ENCODE peak calls at places on chromosomes 1 and 21, in six cellular contexts. Y is transverse colon, P is IMR-90, M is spleen, A is neural progenitor cell, G is H9. C is an unnamed sample.

GRCh38 chr1:201696217-201696761 is 132.7 kb upstream of the IPO9 start:
- DNase-seq in Y (peak; percentile 55), P (peak; percentile 93), M (no peak), A (no peak), G (no peak), C (no peak)

GRCh38 chr1:234214129-234214910 is 158.9 kb upstream of the COA6 start:
- DNase-seq in Y (peak; percentile 14), P (peak; percentile 7), M (peak; percentile 85), A (peak; percentile 66), G (peak; percentile 63), C (peak; percentile 1)

GRCh38 chr1:42211224-42211623 is 46.7 kb upstream of the GUCA2A start:
- DNase-seq in Y (no peak), P (peak; percentile 69), M (no peak), A (no peak), G (no peak), C (no peak)

GRCh38 chr1:44072204-44072603 is 40.9 kb upstream of the SLC6A9 start:
- DNase-seq in Y (no peak), P (peak; percentile 98), M (no peak), A (no peak), G (no peak), C (no peak)

GRCh38 chr1:194159941-194160340 is 973.5 kb upstream of the B3GALT2 start:
- DNase-seq in Y (no peak), P (peak; percentile 10), M (no peak), A (no peak), G (no peak), C (no peak)

GRCh38 chr1:111399792-111400610 is 27.5 kb downstream of the OVGP1 start:
- DNase-seq in Y (peak; percentile 38), P (peak; percentile 55), M (no peak), A (peak; percentile 67), G (no peak), C (peak; percentile 56)

GRCh38 chr1:193019442-193020026 is 39.6 kb downstream of the UCHL5 start:
- DNase-seq in Y (no peak), P (peak; percentile 64), M (no peak), A (peak; percentile 61), G (no peak), C (peak; percentile 77)

GRCh38 chr1:233675893-233676292 is 62.0 kb downstream of the KCNK1 start:
- DNase-seq in Y (no peak), P (no peak), M (no peak), A (no peak), G (no peak), C (no peak)

GRCh38 chr1:54165146-54165545 is 12.3 kb upstream of the CDCP2 start:
- DNase-seq in Y (no peak), P (no peak), M (peak; percentile 54), A (no peak), G (peak; percentile 27), C (no peak)

GRCh38 chr1:160282807-160283206 is 2.1 kb downstream of the PEX19 start:
- DNase-seq in Y (no peak), P (no peak), M (no peak), A (peak; percentile 24), G (no peak), C (no peak)

GRCh38 chr1:160416369-160416768 is 16.0 kb downstream of the VANGL2 start:
- DNase-seq in Y (no peak), P (peak; percentile 31), M (no peak), A (peak; percentile 63), G (peak; percentile 71), C (peak; percentile 50)

GRCh38 chr21:46634966-46635323 is 529 bp upstream of the PRMT2 start:
- DNase-seq in Y (no peak), P (peak; percentile 87), M (no peak), A (peak; percentile 86), G (no peak), C (peak; percentile 56)

GRCh38 chr1:34361781-34362357 is 185.2 kb downstream of the C1orf94 start:
- DNase-seq in Y (no peak), P (no peak), M (no peak), A (no peak), G (peak; percentile 1), C (no peak)

GRCh38 chr1:154988053-154988954 is 5.1 kb upstream of the LENEP start:
- DNase-seq in Y (no peak), P (no peak), M (peak; percentile 64), A (no peak), G (no peak), C (no peak)

GRCh38 chr1:156154317-156154749 is 948 bp downstream of the SEMA4A start:
- DNase-seq in Y (peak; percentile 63), P (no peak), M (peak; percentile 95), A (no peak), G (no peak), C (no peak)

GRCh38 chr1:88519156-88519555 is 164.9 kb upstream of the PKN2 start:
- DNase-seq in Y (no peak), P (peak; percentile 49), M (no peak), A (peak; percentile 4), G (no peak), C (peak; percentile 23)

GRCh38 chr1:13583592-13583963 is at the start of gene PDPN:
- DNase-seq in Y (peak; percentile 18), P (no peak), M (no peak), A (peak; percentile 86), G (peak; percentile 87), C (no peak)

GRCh38 chr1:26408604-26409003 is 2.0 kb upstream of the LIN28A start:
- DNase-seq in Y (peak; percentile 69), P (peak; percentile 71), M (peak; percentile 85), A (peak; percentile 92), G (peak; percentile 89), C (peak; percentile 56)

GRCh38 chr1:26403656-26404055 is 7.0 kb upstream of the LIN28A start:
- DNase-seq in Y (no peak), P (no peak), M (no peak), A (peak; percentile 62), G (no peak), C (no peak)

GRCh38 chr1:26405281-26405915 is 5.2 kb upstream of the LIN28A start:
- DNase-seq in Y (no peak), P (peak; percentile 70), M (no peak), A (no peak), G (no peak), C (no peak)

GRCh38 chr1:26401891-26402290 is 8.7 kb upstream of the LIN28A start:
- DNase-seq in Y (no peak), P (no peak), M (no peak), A (no peak), G (no peak), C (no peak)

DNA sequence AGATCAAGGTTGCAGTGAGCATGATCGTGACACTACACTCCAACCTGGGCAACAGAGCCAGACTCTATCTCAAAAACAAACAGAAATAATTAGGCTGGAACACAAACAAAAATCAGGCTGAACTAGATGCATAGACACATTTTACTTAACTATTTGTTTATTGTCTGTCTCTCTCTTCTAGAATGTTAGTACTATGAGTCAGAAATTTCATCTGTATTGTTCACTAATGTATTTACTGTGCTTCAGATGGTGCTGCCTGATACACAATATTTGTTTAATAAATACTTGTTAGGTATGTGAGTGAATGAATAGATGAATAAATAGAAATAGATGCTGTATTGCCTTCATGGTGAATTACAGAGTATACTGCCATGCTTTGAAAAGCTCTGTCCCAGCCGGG is 6.0 kb upstream of the LIN28A start:
- DNase-seq in Y (no peak), P (peak; percentile 31), M (no peak), A (no peak), G (no peak), C (no peak)
- H3K27ac ChIP-seq in Y (no peak overlapping the region), P (no peak overlapping the region), M (no peak overlapping the region), A (no peak overlapping the region), G (no peak overlapping the region), C (no peak overlapping the region)

GRCh38 chr1:2785631-2786328 is 15.7 kb downstream of the TTC34 start:
- DNase-seq in Y (no peak), P (no peak), M (peak; percentile 64), A (no peak), G (no peak), C (no peak)
- H3K27me3 ChIP-seq in Y (peaks cover 47% of the 10 kb centered on the region), P (no peaks in the 10 kb centered on the region), M (peaks cover 57% of the 10 kb centered on the region), A (no peaks in the 10 kb centered on the region), G (no peaks in the 10 kb centered on the region), C (peaks cover 5% of the 10 kb centered on the region)

GRCh38 chr1:64896546-64896945 is 69.8 kb downstream of the JAK1 start:
- DNase-seq in Y (no peak), P (no peak), M (no peak), A (no peak), G (no peak), C (no peak)
- H3K4me1 ChIP-seq in Y (peaks cover 72% of the 10 kb centered on the region), P (peaks cover 15% of the 10 kb centered on the region), M (peaks cover 69% of the 10 kb centered on the region), A (peaks cover 7% of the 10 kb centered on the region), G (peaks cover 9% of the 10 kb centered on the region), C (peaks cover 31% of the 10 kb centered on the region)

GRCh38 chr1:203860396-203860951 is 925 bp upstream of the SNRPE start:
- DNase-seq in Y (peak; percentile 62), P (peak; percentile 10), M (no peak), A (peak; percentile 20), G (peak; percentile 34), C (peak; percentile 95)
- H3K27ac ChIP-seq in Y (peak overlapping the region; percentile 83), P (no peak overlapping the region), M (no peak overlapping the region), A (no peak overlapping the region), G (no peak overlapping the region), C (peak overlapping the region; percentile 97)

GRCh38 chr1:170669036-170669435 is 5.1 kb downstream of the PRRX1 start:
- DNase-seq in Y (no peak), P (no peak), M (no peak), A (peak; percentile 19), G (no peak), C (no peak)
- H3K27me3 ChIP-seq in Y (peaks cover 90% of the 10 kb centered on the region), P (no peaks in the 10 kb centered on the region), M (peaks cover 87% of the 10 kb centered on the region), A (peaks cover 100% of the 10 kb centered on the region), G (peaks cover 72% of the 10 kb centered on the region), C (peaks cover 45% of the 10 kb centered on the region)

GRCh38 chr21:29350246-29350779 is 51.6 kb downstream of the BACH1 start:
- DNase-seq in Y (no peak), P (peak; percentile 40), M (no peak), A (no peak), G (no peak), C (peak; percentile 51)
- H3K4me1 ChIP-seq in Y (peaks cover 18% of the 10 kb centered on the region), P (peaks cover 36% of the 10 kb centered on the region), M (peaks cover 9% of the 10 kb centered on the region), A (no peaks in the 10 kb centered on the region), G (no peaks in the 10 kb centered on the region), C (peaks cover 7% of the 10 kb centered on the region)

GRCh38 chr1:225658041-225658440 is 5.1 kb upstream of the ENAH start:
- DNase-seq in Y (no peak), P (peak; percentile 56), M (no peak), A (no peak), G (no peak), C (no peak)

GRCh38 chr1:225654688-225655508 is 2.0 kb upstream of the ENAH start:
- DNase-seq in Y (no peak), P (no peak), M (no peak), A (no peak), G (no peak), C (no peak)

GRCh38 chr1:225655509-225656258 is 2.8 kb upstream of the ENAH start:
- DNase-seq in Y (peak; percentile 40), P (peak; percentile 98), M (no peak), A (peak; percentile 4), G (no peak), C (peak; percentile 14)

GRCh38 chr1:225660544-225660946 is 7.6 kb upstream of the ENAH start:
- DNase-seq in Y (no peak), P (no peak), M (no peak), A (no peak), G (no peak), C (no peak)

DNA sequence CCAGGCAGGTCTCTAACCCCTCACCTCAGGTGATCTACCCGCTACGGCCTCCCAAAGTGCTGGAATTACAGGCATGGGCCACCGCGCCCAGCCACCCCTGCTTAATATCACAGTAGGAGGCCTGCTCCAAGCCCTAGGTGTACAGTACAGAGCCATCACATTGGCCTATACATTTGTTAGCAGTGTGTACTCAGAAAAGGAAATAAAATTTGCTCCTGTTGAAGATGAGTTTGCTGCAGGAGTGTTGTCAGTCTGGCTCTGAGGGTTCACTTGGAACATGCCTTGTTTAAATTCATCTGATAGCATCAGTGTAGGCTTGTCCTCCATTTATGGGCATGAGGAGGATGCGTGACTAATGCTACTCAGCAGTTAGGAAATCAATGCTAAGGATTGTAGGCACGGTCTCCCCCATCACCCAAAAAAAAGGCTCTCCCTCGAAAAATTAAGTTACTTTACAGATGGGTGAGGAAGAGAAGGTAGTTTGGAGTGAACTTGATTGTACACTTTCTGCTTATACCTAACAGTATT is 4.6 kb upstream of the ENAH start:
- DNase-seq in Y (no peak), P (peak; percentile 89), M (no peak), A (no peak), G (no peak), C (no peak)
- H3K27ac ChIP-seq in Y (peak overlapping the region; percentile 91), P (peak overlapping the region; percentile 93), M (no peak overlapping the region), A (no peak overlapping the region), G (no peak overlapping the region), C (peak overlapping the region; percentile 21)